ENCODE peak calls at places on chromosome 12, in four cellular contexts. Z, X, C and P are unnamed samples.

GRCh38 chr12:103273645-103274044 is 222.1 kb downstream of the C12orf42 start:
- DNase-seq in Z (no peak), X (no peak), C (no peak), P (no peak)

GRCh38 chr12:24227550-24227949 is 278.1 kb upstream of the SOX5 start:
- DNase-seq in Z (no peak), X (no peak), C (peak), P (no peak)

GRCh38 chr12:2631613-2632350 is 163.0 kb upstream of the FKBP4 start:
- DNase-seq in Z (no peak), X (no peak), C (no peak), P (no peak)

GRCh38 chr12:132685400-132685799 is 1.7 kb downstream of the POLE start:
- DNase-seq in Z (no peak), X (no peak), C (no peak), P (no peak)

GRCh38 chr12:6067152-6067916 is 57.1 kb downstream of the VWF start:
- DNase-seq in Z (no peak), X (no peak), C (peak), P (no peak)

GRCh38 chr12:120100630-120101029 is 15.9 kb downstream of the RAB35 start:
- DNase-seq in Z (peak), X (peak), C (no peak), P (no peak)

GRCh38 chr12:119710374-119710773 is 42.4 kb downstream of the PRKAB1 start:
- DNase-seq in Z (no peak), X (no peak), C (no peak), P (no peak)

GRCh38 chr12:99092100-99092851 is 447.2 kb downstream of the APAF1 start:
- DNase-seq in Z (no peak), X (no peak), C (no peak), P (no peak)

GRCh38 chr12:20212658-20213387 is 155.5 kb upstream of the PDE3A start:
- DNase-seq in Z (peak), X (peak), C (peak), P (no peak)

GRCh38 chr12:13573698-13574321 is 377.3 kb downstream of the EMP1 start:
- DNase-seq in Z (no peak), X (no peak), C (peak), P (no peak)

GRCh38 chr12:96034631-96035282 is 630 bp downstream of the LTA4H start:
- DNase-seq in Z (peak), X (no peak), C (peak), P (no peak)

GRCh38 chr12:107486140-107486892 is 199.3 kb upstream of the PWP1 start:
- DNase-seq in Z (no peak), X (no peak), C (no peak), P (no peak)

GRCh38 chr12:71973687-71974086 is 35.0 kb downstream of the TPH2 start:
- DNase-seq in Z (no peak), X (no peak), C (no peak), P (no peak)

GRCh38 chr12:113413488-113413939 is 8.7 kb upstream of the SDSL start:
- DNase-seq in Z (no peak), X (no peak), C (peak), P (no peak)

GRCh38 chr12:123063535-123063934 is 83.1 kb downstream of the ARL6IP4 start:
- DNase-seq in Z (no peak), X (no peak), C (peak), P (no peak)

GRCh38 chr12:128823916-128824839 is at the start of gene SLC15A4:
- DNase-seq in Z (peak), X (peak), C (peak), P (peak)

GRCh38 chr12:1217191-1217949 is 226.3 kb downstream of the ERC1 start:
- DNase-seq in Z (no peak), X (no peak), C (peak), P (no peak)

GRCh38 chr12:30585877-30586276 is 109.8 kb downstream of the IPO8 start:
- DNase-seq in Z (no peak), X (no peak), C (no peak), P (no peak)